ENCODE peak calls at places on chromosome 13, in eight cellular contexts. O, R, F, C, L, M, S and X are unnamed samples.

GRCh38 chr13:50589651-50590054 is 253.8 kb downstream of the DLEU7 start:
- DNase-seq in L (no peak), S (peak), R (no peak), M (no peak), F (peak), O (peak), C (no peak), X (peak)

GRCh38 chr13:40483601-40484000 is 182.8 kb downstream of the FOXO1 start:
- DNase-seq in C (no peak), L (peak), F (no peak), R (no peak), M (no peak), O (no peak), S (no peak), X (no peak)

GRCh38 chr13:75481176-75482069 is 546 bp downstream of the TBC1D4 start:
- DNase-seq in M (peak), L (peak), C (no peak), R (no peak), S (peak), O (peak), F (peak), X (peak)

GRCh38 chr13:71865858-71866172 is 1.2 kb downstream of the DACH1 start:
- DNase-seq in S (no peak), F (no peak), M (no peak), C (no peak), L (no peak), O (no peak), R (no peak), X (peak)

GRCh38 chr13:91144054-91144453 is 203.4 kb upstream of the MIR17HG start:
- DNase-seq in M (no peak), F (no peak), C (no peak), S (no peak), O (no peak), R (no peak), L (peak), X (no peak)

GRCh38 chr13:91154553-91154952 is 192.9 kb upstream of the MIR17HG start:
- DNase-seq in S (no peak), R (no peak), L (peak), M (no peak), C (no peak), O (peak), F (no peak), X (peak)

GRCh38 chr13:113126265-113127150 is 3.9 kb downstream of the F10 start:
- DNase-seq in S (no peak), C (no peak), R (no peak), O (no peak), F (no peak), M (no peak), L (no peak), X (no peak)

GRCh38 chr13:77300176-77301141 is 26.4 kb downstream of the MYCBP2 start:
- DNase-seq in O (peak), M (no peak), F (peak), R (no peak), L (no peak), S (peak), C (no peak), X (peak)